ENCODE peak calls at places on chromosomes 12 and 14, in seven cellular contexts. F is cardiac fibroblast, E is fibroblast of villous mesenchyme, I is fibroblast of the aortic adventitia, D is MG63, L is T-helper 9 cell, C is Caco-2. N is an unnamed sample.

GRCh38 chr12:113271853-113272561 is 50.7 kb downstream of the TPCN1 start:
- DNase-seq in D (peak), L (no peak), F (peak), E (peak), I (peak), C (peak), N (no peak)

GRCh38 chr12:103928736-103929050 is 1.5 kb upstream of the HSP90B1 start:
- DNase-seq in I (no peak), E (no peak), F (no peak), L (peak), D (no peak), C (peak), N (peak)

GRCh38 chr14:102220031-102220430 is 80.3 kb downstream of the WDR20 start:
- DNase-seq in C (no peak), F (no peak), D (no peak), E (no peak), I (no peak), L (no peak), N (no peak)

GRCh38 chr14:94120667-94121335 is 8.6 kb downstream of the IFI27L2 start:
- DNase-seq in I (peak), E (peak), F (peak), C (no peak), L (no peak), D (peak), N (no peak)

GRCh38 chr12:131229426-131230339 is 276.0 kb downstream of the ADGRD1 start:
- DNase-seq in L (no peak), C (no peak), E (no peak), F (no peak), I (no peak), D (no peak), N (no peak)

GRCh38 chr12:124928912-124929530 is 14.6 kb upstream of the UBC start:
- DNase-seq in L (no peak), I (no peak), F (no peak), E (no peak), C (no peak), D (no peak), N (no peak)

GRCh38 chr12:12079291-12079690 is 8.6 kb downstream of the BCL2L14 start:
- DNase-seq in I (peak), D (peak), F (peak), E (no peak), L (no peak), C (no peak), N (no peak)

GRCh38 chr14:23052182-23052623 is 5.1 kb downstream of the CDH24 start:
- DNase-seq in E (no peak), I (peak), D (no peak), C (no peak), F (peak), L (no peak), N (no peak)

GRCh38 chr12:41509655-41510054 is 321.5 kb downstream of the PDZRN4 start:
- DNase-seq in F (no peak), L (no peak), D (no peak), C (no peak), E (no peak), I (no peak), N (no peak)

GRCh38 chr14:54251356-54251755 is 145.5 kb upstream of the CDKN3 start:
- DNase-seq in F (no peak), I (peak), C (no peak), D (peak), L (no peak), E (peak), N (no peak)

GRCh38 chr12:5395443-5396401 is 36.2 kb upstream of the NTF3 start:
- DNase-seq in D (no peak), I (no peak), E (no peak), C (no peak), F (no peak), L (no peak), N (no peak)

GRCh38 chr14:63777024-63777423 is 49.2 kb upstream of the SGPP1 start:
- DNase-seq in E (peak), D (no peak), L (no peak), I (peak), F (peak), C (no peak), N (no peak)

GRCh38 chr14:103194256-103195045 is 71.2 kb downstream of the TNFAIP2 start:
- DNase-seq in I (peak), L (no peak), D (no peak), E (peak), F (peak), C (no peak), N (no peak)

GRCh38 chr12:3293013-3293412 is 198.0 kb upstream of the PRMT8 start:
- DNase-seq in D (no peak), E (peak), F (no peak), L (no peak), C (no peak), I (no peak), N (no peak)

GRCh38 chr14:103442288-103442687 is 57.1 kb downstream of the MARK3 start:
- DNase-seq in D (no peak), F (peak), E (peak), L (no peak), I (no peak), C (no peak), N (no peak)

N was measured in T-helper 2 cell.